ENCODE peak calls at places on chromosomes 3 and 15, in eight cellular contexts. W is body of pancreas; U is nucleus accumbens; C is activated CD8-positive, alpha-beta memory T cell treated with anti-CD3 and anti-CD28 coated beads for 1 hour; H is T47D; M is globus pallidus; Z is omental fat pad; F is activated T-cell treated with anti-CD3 and anti-CD28 coated beads, Interleukin-2, amount 50 U/mL, for 48 hours. L is an unnamed sample.

GRCh38 chr3:150371741-150372254 is 36.3 kb upstream of the TSC22D2 start:
- DNase-seq in U (no peak), W (peak), Z (no peak), H (peak), F (no peak), M (peak), C (no peak), L (no peak)

GRCh38 chr15:53976844-53977392 is 1.3 kb upstream of the UNC13C start:
- DNase-seq in M (no peak), H (peak), U (peak), F (no peak), C (no peak), Z (no peak), W (no peak), L (no peak)

GRCh38 chr3:177590826-177591225 is 393.5 kb upstream of the TBL1XR1 start:
- DNase-seq in C (no peak), U (no peak), F (no peak), H (no peak), W (no peak), M (no peak), Z (no peak), L (no peak)

GRCh38 chr3:58190882-58191281 is 19.9 kb downstream of the DNASE1L3 start:
- DNase-seq in C (no peak), U (no peak), W (no peak), Z (no peak), F (no peak), H (no peak), M (no peak), L (no peak)

GRCh38 chr3:179700716-179701115 is 47.9 kb downstream of the USP13 start:
- DNase-seq in M (no peak), H (no peak), C (no peak), W (no peak), Z (no peak), F (no peak), U (no peak), L (no peak)

GRCh38 chr3:5479229-5479799 is 291.8 kb downstream of the EDEM1 start:
- DNase-seq in F (no peak), C (no peak), M (no peak), H (no peak), U (no peak), W (peak), Z (no peak), L (no peak)

GRCh38 chr3:186985713-186986364 is 55.5 kb downstream of the ST6GAL1 start:
- DNase-seq in F (no peak), M (peak), H (no peak), U (no peak), C (no peak), Z (no peak), W (no peak), L (no peak)

GRCh38 chr3:14429237-14429636 is 26.8 kb downstream of the SLC6A6 start:
- DNase-seq in F (no peak), U (peak), Z (no peak), H (no peak), C (no peak), W (no peak), M (no peak), L (no peak)

GRCh38 chr15:67080900-67081431 is 15.6 kb downstream of the SMAD3 start:
- DNase-seq in H (no peak), F (peak), C (no peak), W (no peak), U (peak), Z (no peak), M (peak), L (peak)

GRCh38 chr3:142929890-142930289 is 33.6 kb downstream of the PAQR9 start:
- DNase-seq in H (no peak), F (no peak), C (no peak), Z (no peak), W (no peak), U (no peak), M (no peak), L (no peak)

GRCh38 chr3:135228131-135228530 is 433.1 kb downstream of the EPHB1 start:
- DNase-seq in C (no peak), U (no peak), M (peak), W (no peak), Z (no peak), H (no peak), F (no peak), L (no peak)

GRCh38 chr15:59953392-59953883 is 50.7 kb upstream of the FOXB1 start:
- DNase-seq in Z (no peak), U (no peak), F (no peak), W (no peak), M (no peak), H (no peak), C (no peak), L (no peak)

GRCh38 chr15:64430000-64430735 is 30.2 kb upstream of the ZNF609 start:
- DNase-seq in H (no peak), M (no peak), W (no peak), F (no peak), U (no peak), C (peak), Z (no peak), L (no peak)

GRCh38 chr15:100704281-100705055 is 102.1 kb downstream of the ASB7 start:
- DNase-seq in U (no peak), C (no peak), M (no peak), Z (no peak), W (no peak), F (no peak), H (no peak), L (no peak)

GRCh38 chr3:100001514-100002270 is 112.6 kb downstream of the FILIP1L start:
- DNase-seq in H (no peak), Z (no peak), W (no peak), F (no peak), C (no peak), U (no peak), M (no peak), L (no peak)

GRCh38 chr15:45402955-45403892 is 24.9 kb upstream of the GATM start:
- DNase-seq in C (peak), U (no peak), Z (no peak), H (peak), F (peak), M (no peak), W (peak), L (no peak)

GRCh38 chr3:120875507-120875906 is 32.5 kb upstream of the STXBP5L start:
- DNase-seq in C (no peak), F (no peak), U (no peak), H (no peak), M (no peak), Z (no peak), W (no peak), L (no peak)

GRCh38 chr15:75532413-75533250 is 46.5 kb downstream of the PTPN9 start:
- DNase-seq in M (peak), U (no peak), F (no peak), W (peak), H (no peak), C (no peak), Z (no peak), L (no peak)

GRCh38 chr15:100601158-100601557 is 826 bp downstream of the LINS1 start:
- DNase-seq in Z (no peak), M (peak), H (no peak), W (no peak), C (no peak), F (peak), U (no peak), L (peak)

GRCh38 chr3:125651246-125651645 is 55.9 kb upstream of the OSBPL11 start:
- DNase-seq in W (no peak), M (no peak), U (no peak), H (no peak), Z (no peak), C (no peak), F (no peak), L (no peak)

L was measured in stimulated activated CD8-positive, alpha-beta memory T cell treated with anti-CD3 and anti-CD28 coated beads, Interleukin-15, amount 100 ng/mL, for 4 hours.